ENCODE peak calls at places on chromosomes 5 and 9, in eight cellular contexts. D, G, T, Y, F, C, N and I are unnamed samples.

GRCh38 chr9:15187589-15187988 is 119.4 kb downstream of the TTC39B start:
- DNase-seq in D (no peak), G (no peak), T (no peak), Y (no peak), F (no peak), C (no peak), N (no peak), I (no peak)

GRCh38 chr9:132806723-132807421 is 71.2 kb downstream of the AK8 start:
- DNase-seq in D (no peak), G (no peak), T (peak), Y (no peak), F (no peak), C (no peak), N (peak), I (no peak)

GRCh38 chr9:87372401-87372851 is 125.2 kb upstream of the DAPK1 start:
- DNase-seq in D (no peak), G (no peak), T (no peak), Y (no peak), F (peak), C (no peak), N (no peak), I (peak)

GRCh38 chr5:179485845-179486575 is 64.3 kb upstream of the RUFY1 start:
- DNase-seq in D (peak), G (no peak), T (no peak), Y (no peak), F (no peak), C (no peak), N (no peak), I (no peak)

GRCh38 chr9:70587143-70587710 is 172.8 kb upstream of the KLF9 start:
- DNase-seq in D (peak), G (no peak), T (no peak), Y (peak), F (no peak), C (no peak), N (no peak), I (no peak)

GRCh38 chr5:141865406-141865805 is 12.8 kb downstream of the PCDH1 start:
- DNase-seq in D (no peak), G (no peak), T (no peak), Y (no peak), F (no peak), C (no peak), N (no peak), I (no peak)

GRCh38 chr5:81209869-81210268 is 23.3 kb upstream of the CKMT2 start:
- DNase-seq in D (no peak), G (no peak), T (no peak), Y (no peak), F (no peak), C (no peak), N (no peak), I (no peak)

GRCh38 chr9:34540826-34541225 is 18.0 kb upstream of the ENHO start:
- DNase-seq in D (peak), G (no peak), T (no peak), Y (peak), F (peak), C (no peak), N (no peak), I (peak)

GRCh38 chr9:133935328-133936040 is 56.6 kb downstream of the VAV2 start:
- DNase-seq in D (no peak), G (no peak), T (no peak), Y (peak), F (peak), C (no peak), N (no peak), I (peak)

GRCh38 chr9:129283290-129283691 is 105.2 kb upstream of the IER5L start:
- DNase-seq in D (no peak), G (no peak), T (no peak), Y (no peak), F (no peak), C (no peak), N (peak), I (no peak)

GRCh38 chr5:1266791-1267190 is 28.1 kb downstream of the TERT start:
- DNase-seq in D (no peak), G (no peak), T (no peak), Y (no peak), F (no peak), C (no peak), N (no peak), I (no peak)

GRCh38 chr9:110952018-110952864 is 86.0 kb downstream of the LPAR1 start:
- DNase-seq in D (peak), G (no peak), T (no peak), Y (no peak), F (no peak), C (no peak), N (no peak), I (no peak)